ENCODE peak calls at places on chromosomes 12 and 14, in nine cellular contexts. P, W, T, I, D, Y, C, L and G are unnamed samples.

GRCh38 chr12:53991077-53991460 is 6.1 kb downstream of the HOXC10 start:
- DNase-seq in T (no peak), L (no peak), Y (no peak), D (no peak), W (no peak), P (no peak), C (no peak), I (no peak), G (no peak)

GRCh38 chr12:31387466-31387865 is 61.5 kb upstream of the SINHCAF start:
- DNase-seq in L (no peak), I (no peak), W (no peak), D (no peak), C (no peak), Y (no peak), P (no peak), T (no peak), G (peak)

GRCh38 chr14:77980475-77981321 is 180.8 kb downstream of the ADCK1 start:
- DNase-seq in D (no peak), C (peak), Y (no peak), W (no peak), P (peak), I (peak), L (no peak), T (peak), G (peak)

GRCh38 chr12:71439613-71440392 is at the start of gene LGR5:
- DNase-seq in L (no peak), Y (peak), C (peak), T (no peak), P (peak), D (no peak), I (no peak), W (no peak), G (peak)

GRCh38 chr14:52790011-52790755 is 1.2 kb downstream of the GNPNAT1 start:
- DNase-seq in P (no peak), I (no peak), W (no peak), L (no peak), C (no peak), T (no peak), Y (peak), D (no peak), G (no peak)

GRCh38 chr12:116259800-116260589 is 17.5 kb downstream of the MED13L start:
- DNase-seq in I (no peak), C (no peak), L (no peak), Y (no peak), W (no peak), T (no peak), P (no peak), D (no peak), G (no peak)

GRCh38 chr14:61925043-61925442 is 162.8 kb downstream of the SNAPC1 start:
- DNase-seq in Y (peak), P (no peak), C (no peak), L (peak), W (no peak), T (no peak), I (no peak), D (no peak), G (no peak)

GRCh38 chr12:19971396-19971802 is 396.9 kb upstream of the PDE3A start:
- DNase-seq in Y (peak), I (no peak), T (peak), C (no peak), P (no peak), D (no peak), W (no peak), L (peak), G (no peak)

GRCh38 chr12:93060666-93061413 is 131.7 kb upstream of the EEA1 start:
- DNase-seq in D (peak), L (no peak), T (no peak), I (no peak), P (no peak), C (no peak), W (peak), Y (no peak), G (no peak)

GRCh38 chr14:54895683-54896082 is 6.9 kb downstream of the GCH1 start:
- DNase-seq in W (no peak), C (no peak), L (no peak), I (no peak), P (no peak), D (no peak), T (no peak), Y (no peak), G (no peak)

GRCh38 chr12:52207895-52208294 is 16.1 kb upstream of the KRT80 start:
- DNase-seq in D (peak), C (no peak), Y (no peak), W (peak), T (peak), I (peak), L (no peak), P (peak), G (peak)

GRCh38 chr12:89129471-89129870 is 222.8 kb downstream of the DUSP6 start:
- DNase-seq in W (no peak), L (no peak), C (no peak), Y (no peak), D (no peak), T (no peak), P (no peak), I (no peak), G (no peak)

GRCh38 chr12:2212971-2213869 is 160.4 kb downstream of the CACNA1C start:
- DNase-seq in P (no peak), Y (no peak), C (no peak), T (no peak), L (no peak), I (no peak), W (peak), D (peak), G (no peak)

GRCh38 chr14:77033622-77034521 is 5.4 kb upstream of the IRF2BPL start:
- DNase-seq in I (peak), W (peak), D (peak), Y (peak), P (peak), T (peak), L (no peak), C (peak), G (peak)

GRCh38 chr12:14833952-14834351 is 9.4 kb downstream of the ART4 start:
- DNase-seq in T (no peak), I (no peak), W (no peak), P (no peak), Y (peak), C (no peak), L (no peak), D (no peak), G (no peak)

GRCh38 chr12:89016970-89017778 is 335.1 kb downstream of the DUSP6 start:
- DNase-seq in P (no peak), C (no peak), W (peak), I (peak), Y (peak), L (peak), D (peak), T (peak), G (peak)

GRCh38 chr12:58176296-58176869 is 235.0 kb downstream of the ATP23 start:
- DNase-seq in W (no peak), I (peak), L (peak), P (no peak), T (peak), Y (peak), D (no peak), C (peak), G (no peak)

GRCh38 chr12:124294686-124295315 is at the start of gene RFLNA:
- DNase-seq in Y (no peak), C (peak), I (no peak), T (no peak), W (no peak), P (peak), D (no peak), L (no peak), G (no peak)

GRCh38 chr12:107317751-107318553 is 224.6 kb upstream of the CRY1 start:
- DNase-seq in C (peak), I (peak), Y (peak), W (no peak), T (peak), P (peak), L (peak), D (no peak), G (peak)
- TF ChIP-seq POLR2A in C (no peak), I (no peak), Y (peak), W (no peak), T (peak), P (no peak), L (no peak), D (no peak), G (no peak)

DNA sequence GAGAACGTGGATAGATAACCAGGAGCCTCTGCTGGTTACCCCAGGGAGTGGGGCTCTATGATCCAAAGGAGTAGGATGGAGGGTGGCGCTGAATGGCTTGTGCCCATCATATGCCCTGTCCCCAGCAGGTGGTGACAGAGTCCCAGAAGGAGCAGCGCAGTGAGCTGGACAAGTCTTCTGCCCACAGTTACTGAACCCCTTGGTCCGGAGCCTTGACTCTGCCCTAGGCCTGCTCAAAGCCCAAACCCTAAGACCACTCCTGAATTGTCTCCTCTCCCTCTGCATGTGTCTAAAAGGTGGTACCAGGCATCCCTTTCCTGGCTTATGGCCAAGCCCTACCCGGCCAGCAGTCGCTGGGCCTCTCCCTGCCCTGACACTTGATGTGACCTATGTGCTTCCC is 3.2 kb downstream of the PRPH start:
- DNase-seq in W (peak), L (no peak), P (no peak), D (no peak), Y (peak), I (no peak), C (peak), T (no peak), G (no peak)
- TF ChIP-seq CTCF in W (no peak), L (peak), P (peak), D (no peak), Y (peak), I (no peak), C (peak), T (no peak), G (no peak)

DNA sequence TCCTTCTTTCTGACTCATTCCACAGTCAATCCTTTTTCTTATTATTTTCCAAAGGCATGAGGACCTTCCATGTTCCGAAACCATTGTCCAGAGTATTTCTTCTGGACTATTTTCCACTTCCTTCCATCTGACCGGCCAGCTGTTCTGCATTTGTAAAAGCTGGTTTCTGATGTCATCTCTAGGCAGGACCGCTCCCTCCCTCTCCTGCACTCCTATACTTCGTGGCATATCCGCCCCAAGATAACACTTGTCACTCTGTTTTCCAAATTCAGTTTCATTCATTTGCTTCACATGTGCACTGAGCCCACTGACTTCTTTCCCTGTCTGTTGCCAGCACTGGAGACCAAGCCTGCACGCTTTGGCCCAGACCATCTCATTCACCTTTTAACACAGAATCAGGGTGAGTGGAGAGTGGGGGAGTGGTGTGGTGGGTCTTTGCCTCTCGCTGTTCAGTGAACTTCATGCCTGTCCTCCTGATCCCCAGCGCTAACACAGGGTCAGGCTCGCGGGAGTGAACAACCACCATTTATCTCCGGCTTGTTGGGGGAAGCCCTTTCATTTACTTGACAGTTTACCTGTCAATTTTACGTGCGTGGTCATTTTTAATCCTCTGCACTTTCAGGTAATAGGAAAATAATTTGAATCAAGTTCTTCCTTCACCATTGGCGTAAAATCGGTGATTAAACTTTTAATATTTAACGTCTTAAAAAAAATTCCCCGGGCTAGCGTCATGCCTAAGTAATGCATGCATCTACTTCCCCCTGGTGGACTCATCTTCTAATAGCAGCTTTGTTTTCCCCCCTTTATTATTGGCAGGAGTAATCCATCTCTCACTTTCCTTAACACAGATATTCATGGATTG is 52.5 kb downstream of the C12orf75 start:
- DNase-seq in D (peak), T (peak), W (no peak), L (peak), Y (peak), P (no peak), I (no peak), C (no peak), G (peak)
- H3K4me3 ChIP-seq in D (no peak), T (no peak), W (peak), L (no peak), Y (peak), P (no peak), I (no peak), C (no peak), G (no peak)

DNA sequence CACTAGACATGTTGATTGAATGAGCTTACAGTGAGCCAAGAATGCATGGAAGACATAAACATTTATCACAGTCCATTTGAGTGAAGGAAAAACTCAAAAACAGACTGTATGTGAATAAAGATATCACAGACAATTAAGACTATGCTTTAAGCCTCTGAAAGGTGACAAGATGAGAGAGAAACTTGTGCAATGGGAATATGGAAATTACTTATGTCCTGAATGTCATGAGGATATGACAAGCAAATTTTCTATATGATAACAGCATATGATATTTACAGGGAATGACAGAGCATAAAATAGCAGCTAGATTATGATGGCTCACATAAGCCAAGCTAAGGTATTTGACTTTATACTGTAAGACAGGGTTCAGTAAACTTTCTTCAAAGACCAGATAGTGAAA is 1153.1 kb upstream of the USP15 start:
- DNase-seq in T (no peak), C (no peak), P (no peak), L (no peak), D (no peak), I (no peak), Y (no peak), W (no peak), G (no peak)
- TF ChIP-seq POLR2A in T (no peak), C (no peak), P (no peak), L (no peak), D (no peak), I (no peak), Y (no peak), W (no peak), G (no peak)